ENCODE peak calls at places on chromosome 10, in four cellular contexts. Z is ACHN; M is neural progenitor cell; O is central memory CD4-positive, alpha-beta T cell. N is an unnamed sample.

GRCh38 chr10:32939296-32940111 is 18.5 kb downstream of the ITGB1 start:
- DNase-seq in Z (no peak), M (no peak), O (no peak), N (no peak)

GRCh38 chr10:1476106-1476803 is 261.1 kb downstream of the ADARB2 start:
- DNase-seq in Z (no peak), M (peak), O (no peak), N (no peak)

GRCh38 chr10:93461807-93462178 is 20.3 kb downstream of the MYOF start:
- DNase-seq in Z (peak), M (no peak), O (no peak), N (no peak)

GRCh38 chr10:930415-931325 is 835 bp downstream of the LARP4B start:
- DNase-seq in Z (peak), M (peak), O (peak), N (peak)

GRCh38 chr10:132787253-132788179 is 1.6 kb upstream of the NKX6-2 start:
- DNase-seq in Z (no peak), M (peak), O (no peak), N (peak)

GRCh38 chr10:121567569-121567968 is 30.7 kb downstream of the FGFR2 start:
- DNase-seq in Z (no peak), M (no peak), O (no peak), N (no peak)

GRCh38 chr10:103917326-103918052 is 495 bp downstream of the STN1 start:
- DNase-seq in Z (peak), M (peak), O (no peak), N (peak)

GRCh38 chr10:7610651-7611389 is 55.9 kb downstream of the ITIH5 start:
- DNase-seq in Z (peak), M (no peak), O (no peak), N (no peak)

GRCh38 chr10:13830385-13830784 is 243.6 kb downstream of the PRPF18 start:
- DNase-seq in Z (no peak), M (no peak), O (no peak), N (no peak)

GRCh38 chr10:13784067-13784466 is 197.3 kb downstream of the PRPF18 start:
- DNase-seq in Z (peak), M (peak), O (peak), N (peak)

GRCh38 chr10:43401627-43402026 is 7.4 kb downstream of the HNRNPF start:
- DNase-seq in Z (no peak), M (peak), O (no peak), N (peak)

GRCh38 chr10:70277396-70278030 is 6.3 kb downstream of the NPFFR1 start:
- DNase-seq in Z (no peak), M (no peak), O (no peak), N (no peak)

GRCh38 chr10:101769541-101770180 is 6.3 kb downstream of the FGF8 start:
- DNase-seq in Z (no peak), M (no peak), O (no peak), N (no peak)

GRCh38 chr10:25047902-25048301 is 31.5 kb downstream of the THNSL1 start:
- DNase-seq in Z (no peak), M (no peak), O (no peak), N (no peak)

GRCh38 chr10:2951235-2951835 is 116.0 kb upstream of the PFKP start:
- DNase-seq in Z (no peak), M (no peak), O (no peak), N (no peak)